ENCODE peak calls at places on chromosomes 4 and X, in five cellular contexts. One of them, this sample, is unnamed.

GRCh38 chrX:130114141-130114561 is 3.9 kb upstream of the ELF4 start:
- DNase-seq in NCI-H1092: no peak
- DNase-seq in AG08395: no peak
- DNase-seq in COR-L47: no peak
- DNase-seq in pancreas: no peak
- DNase-seq in this sample: no peak

GRCh38 chrX:3576886-3577516 is 136.4 kb downstream of the PRKX start:
- DNase-seq in pancreas: no peak
- DNase-seq in NCI-H1092: no peak
- DNase-seq in COR-L47: no peak
- DNase-seq in AG08395: peak
- DNase-seq in this sample: no peak

GRCh38 chrX:9739130-9739529 is 26.5 kb downstream of the GPR143 start:
- DNase-seq in pancreas: no peak
- DNase-seq in COR-L47: no peak
- DNase-seq in AG08395: no peak
- DNase-seq in NCI-H1092: no peak
- DNase-seq in this sample: no peak

GRCh38 chr4:82515705-82516104 is 46.1 kb downstream of the TMEM150C start:
- DNase-seq in AG08395: peak
- DNase-seq in NCI-H1092: peak
- DNase-seq in pancreas: no peak
- DNase-seq in COR-L47: peak
- DNase-seq in this sample: no peak

GRCh38 chrX:41984628-41985027 is 61.3 kb upstream of the CASK start:
- DNase-seq in pancreas: no peak
- DNase-seq in AG08395: no peak
- DNase-seq in NCI-H1092: no peak
- DNase-seq in COR-L47: no peak
- DNase-seq in this sample: no peak

GRCh38 chrX:4110964-4111363 is 397.5 kb upstream of the PRKX start:
- DNase-seq in pancreas: no peak
- DNase-seq in NCI-H1092: no peak
- DNase-seq in COR-L47: no peak
- DNase-seq in AG08395: no peak
- DNase-seq in this sample: no peak

GRCh38 chrX:13048265-13048664 is 3.8 kb upstream of the FAM9C start:
- DNase-seq in NCI-H1092: peak
- DNase-seq in COR-L47: no peak
- DNase-seq in AG08395: no peak
- DNase-seq in pancreas: no peak
- DNase-seq in this sample: no peak

GRCh38 chr4:39933689-39934590 is 43.8 kb downstream of the PDS5A start:
- DNase-seq in NCI-H1092: no peak
- DNase-seq in pancreas: no peak
- DNase-seq in AG08395: peak
- DNase-seq in COR-L47: no peak
- DNase-seq in this sample: no peak

GRCh38 chrX:9055354-9055753 is 21.4 kb upstream of the FAM9B start:
- DNase-seq in pancreas: no peak
- DNase-seq in COR-L47: no peak
- DNase-seq in AG08395: no peak
- DNase-seq in NCI-H1092: no peak
- DNase-seq in this sample: peak

GRCh38 chr4:40419231-40419912 is 84.2 kb downstream of the CHRNA9 start:
- DNase-seq in NCI-H1092: no peak
- DNase-seq in pancreas: no peak
- DNase-seq in AG08395: no peak
- DNase-seq in COR-L47: no peak
- DNase-seq in this sample: no peak

GRCh38 chr4:8427761-8428287 is 12.7 kb downstream of the ACOX3 start:
- DNase-seq in NCI-H1092: no peak
- DNase-seq in AG08395: peak
- DNase-seq in pancreas: peak
- DNase-seq in COR-L47: no peak
- DNase-seq in this sample: no peak

GRCh38 chr4:21688596-21689265 is 259.8 kb downstream of the KCNIP4 start:
- DNase-seq in pancreas: no peak
- DNase-seq in AG08395: no peak
- DNase-seq in NCI-H1092: no peak
- DNase-seq in COR-L47: no peak
- DNase-seq in this sample: no peak

GRCh38 chr4:13783800-13784411 is 156.4 kb upstream of the BOD1L1 start:
- DNase-seq in NCI-H1092: no peak
- DNase-seq in COR-L47: no peak
- DNase-seq in AG08395: no peak
- DNase-seq in pancreas: no peak
- DNase-seq in this sample: no peak

GRCh38 chr4:13523105-13523477 is 21.2 kb downstream of the NKX3-2 start:
- DNase-seq in AG08395: no peak
- DNase-seq in NCI-H1092: no peak
- DNase-seq in pancreas: no peak
- DNase-seq in COR-L47: no peak
- DNase-seq in this sample: no peak

GRCh38 chr4:3423952-3424351 is 17.8 kb upstream of the HGFAC start:
- DNase-seq in COR-L47: no peak
- DNase-seq in pancreas: peak
- DNase-seq in AG08395: no peak
- DNase-seq in NCI-H1092: no peak
- DNase-seq in this sample: no peak

GRCh38 chr4:67151376-67152343 is 393.6 kb downstream of the CENPC start:
- DNase-seq in COR-L47: no peak
- DNase-seq in NCI-H1092: no peak
- DNase-seq in pancreas: peak
- DNase-seq in AG08395: no peak
- DNase-seq in this sample: no peak

GRCh38 chrX:5397409-5397808 is 831.3 kb downstream of the NLGN4X start:
- DNase-seq in NCI-H1092: no peak
- DNase-seq in COR-L47: no peak
- DNase-seq in AG08395: no peak
- DNase-seq in pancreas: no peak
- DNase-seq in this sample: no peak

GRCh38 chr4:128686810-128687209 is 122.7 kb upstream of the JADE1 start:
- DNase-seq in NCI-H1092: no peak
- DNase-seq in pancreas: no peak
- DNase-seq in AG08395: no peak
- DNase-seq in COR-L47: no peak
- DNase-seq in this sample: no peak

GRCh38 chr4:141395246-141395830 is 174.6 kb downstream of the ZNF330 start:
- DNase-seq in NCI-H1092: no peak
- DNase-seq in AG08395: no peak
- DNase-seq in COR-L47: no peak
- DNase-seq in pancreas: no peak
- DNase-seq in this sample: no peak

GRCh38 chr4:24686866-24687672 is 102.7 kb upstream of the DHX15 start:
- DNase-seq in NCI-H1092: no peak
- DNase-seq in COR-L47: no peak
- DNase-seq in pancreas: no peak
- DNase-seq in AG08395: no peak
- DNase-seq in this sample: no peak

GRCh38 chrX:22952011-22952410 is 47.7 kb upstream of the DDX53 start:
- DNase-seq in pancreas: no peak
- DNase-seq in NCI-H1092: no peak
- DNase-seq in COR-L47: no peak
- DNase-seq in AG08395: no peak
- DNase-seq in this sample: no peak

GRCh38 chrX:124266325-124267087 is 66.0 kb upstream of the TEX13D start:
- DNase-seq in pancreas: no peak
- DNase-seq in NCI-H1092: no peak
- DNase-seq in AG08395: no peak
- DNase-seq in COR-L47: no peak
- DNase-seq in this sample: no peak

GRCh38 chr4:3807861-3808521 is 41.8 kb downstream of the ADRA2C start:
- DNase-seq in NCI-H1092: no peak
- DNase-seq in pancreas: peak
- DNase-seq in COR-L47: no peak
- DNase-seq in AG08395: no peak
- DNase-seq in this sample: no peak

GRCh38 chr4:105225500-105225899 is 78.8 kb downstream of the TET2 start:
- DNase-seq in NCI-H1092: no peak
- DNase-seq in AG08395: no peak
- DNase-seq in pancreas: no peak
- DNase-seq in COR-L47: no peak
- DNase-seq in this sample: no peak

GRCh38 chr4:24809376-24809775 is 14.0 kb downstream of the SOD3 start:
- DNase-seq in COR-L47: no peak
- DNase-seq in AG08395: no peak
- DNase-seq in NCI-H1092: no peak
- DNase-seq in pancreas: no peak
- DNase-seq in this sample: no peak